ENCODE peak calls at places on chromosome 6, in nine cellular contexts. I is adrenal gland; W is fibroblast of lung; B is MV-4-11; Y is NCI-H1092; K is T-helper 1 cell; S is activated T-helper 1 cell treated with anti-CD3 and anti-CD28 coated beads, Interleukin-2, amount 50 U/mL, for 16 hours; T is NCI-H510A treated with DMSO at 0.1 percent for 48 hours; Q is fibroblast of mammary gland. H is an unnamed sample.

GRCh38 chr6:109318328-109318876 is 63.9 kb downstream of the CD164 start:
- DNase-seq in I (no peak), W (no peak), B (no peak), Y (peak), K (no peak), S (no peak), T (no peak), Q (no peak), H (no peak)

GRCh38 chr6:114421219-114421618 is 78.4 kb upstream of the HS3ST5 start:
- DNase-seq in I (no peak), W (no peak), B (no peak), Y (no peak), K (no peak), S (no peak), T (no peak), Q (no peak), H (no peak)

GRCh38 chr6:39821014-39821738 is 29.0 kb downstream of the DAAM2 start:
- DNase-seq in I (no peak), W (no peak), B (no peak), Y (no peak), K (no peak), S (no peak), T (no peak), Q (peak), H (no peak)

GRCh38 chr6:79215233-79215824 is 19.2 kb downstream of the HMGN3 start:
- DNase-seq in I (peak), W (peak), B (no peak), Y (no peak), K (no peak), S (no peak), T (no peak), Q (no peak), H (no peak)

GRCh38 chr6:150334790-150335783 is 33.7 kb upstream of the IYD start:
- DNase-seq in I (peak), W (peak), B (peak), Y (no peak), K (no peak), S (no peak), T (no peak), Q (peak), H (peak)

GRCh38 chr6:85464260-85464644 is 14.4 kb downstream of the NT5E start:
- DNase-seq in I (peak), W (peak), B (peak), Y (no peak), K (no peak), S (no peak), T (no peak), Q (peak), H (no peak)

GRCh38 chr6:48957781-48958180 is 505.3 kb downstream of the MMUT start:
- DNase-seq in I (no peak), W (no peak), B (no peak), Y (no peak), K (no peak), S (no peak), T (no peak), Q (peak), H (no peak)

GRCh38 chr6:159473844-159474243 is 219.2 kb downstream of the SOD2 start:
- DNase-seq in I (no peak), W (peak), B (no peak), Y (no peak), K (no peak), S (no peak), T (no peak), Q (peak), H (no peak)

GRCh38 chr6:144467153-144467762 is 182.1 kb downstream of the UTRN start:
- DNase-seq in I (no peak), W (no peak), B (no peak), Y (no peak), K (no peak), S (no peak), T (no peak), Q (no peak), H (no peak)

GRCh38 chr6:44512868-44513641 is 125.5 kb downstream of the CDC5L start:
- DNase-seq in I (no peak), W (peak), B (no peak), Y (no peak), K (no peak), S (no peak), T (no peak), Q (peak), H (no peak)

GRCh38 chr6:43736211-43736786 is 33.7 kb upstream of the VEGFA start:
- DNase-seq in I (peak), W (no peak), B (no peak), Y (no peak), K (no peak), S (no peak), T (no peak), Q (no peak), H (no peak)

GRCh38 chr6:105810105-105810921 is 275.8 kb upstream of the PRDM1 start:
- DNase-seq in I (peak), W (peak), B (peak), Y (no peak), K (no peak), S (no peak), T (no peak), Q (peak), H (no peak)

GRCh38 chr6:89270951-89271721 is 44.0 kb downstream of the GABRR2 start:
- DNase-seq in I (no peak), W (no peak), B (peak), Y (no peak), K (no peak), S (no peak), T (no peak), Q (no peak), H (no peak)

GRCh38 chr6:107198631-107199416 is 83.5 kb upstream of the BEND3 start:
- DNase-seq in I (no peak), W (no peak), B (no peak), Y (no peak), K (no peak), S (no peak), T (no peak), Q (no peak), H (no peak)

GRCh38 chr6:33620158-33620583 is 951 bp upstream of the ITPR3 start:
- DNase-seq in I (peak), W (peak), B (no peak), Y (no peak), K (peak), S (no peak), T (peak), Q (no peak), H (peak)

GRCh38 chr6:69729870-69730449 is 66.8 kb downstream of the LMBRD1 start:
- DNase-seq in I (no peak), W (no peak), B (no peak), Y (no peak), K (no peak), S (no peak), T (peak), Q (peak), H (no peak)

GRCh38 chr6:143594647-143595046 is 83.1 kb upstream of the PHACTR2 start:
- DNase-seq in I (peak), W (peak), B (no peak), Y (no peak), K (no peak), S (no peak), T (no peak), Q (peak), H (no peak)

GRCh38 chr6:20693466-20694063 is 159.3 kb downstream of the CDKAL1 start:
- DNase-seq in I (no peak), W (peak), B (peak), Y (no peak), K (no peak), S (no peak), T (no peak), Q (peak), H (no peak)

GRCh38 chr6:43913388-43914271 is 143.6 kb downstream of the VEGFA start:
- DNase-seq in I (no peak), W (peak), B (no peak), Y (no peak), K (no peak), S (no peak), T (no peak), Q (peak), H (no peak)

GRCh38 chr6:98946877-98947410 is 802 bp downstream of the FBXL4 start:
- DNase-seq in I (no peak), W (peak), B (no peak), Y (peak), K (peak), S (peak), T (peak), Q (peak), H (peak)

GRCh38 chr6:134026597-134026996 is 25.8 kb downstream of the SLC2A12 start:
- DNase-seq in I (no peak), W (peak), B (no peak), Y (no peak), K (no peak), S (no peak), T (no peak), Q (peak), H (no peak)

GRCh38 chr6:165799736-165800135 is 136.7 kb upstream of the PDE10A start:
- DNase-seq in I (no peak), W (no peak), B (no peak), Y (no peak), K (no peak), S (no peak), T (no peak), Q (peak), H (no peak)

GRCh38 chr6:168128006-168128630 is 49.1 kb upstream of the FRMD1 start:
- DNase-seq in I (no peak), W (no peak), B (no peak), Y (no peak), K (no peak), S (no peak), T (no peak), Q (no peak), H (no peak)

GRCh38 chr6:48426636-48427035 is 315.6 kb upstream of the PTCHD4 start:
- DNase-seq in I (no peak), W (peak), B (peak), Y (no peak), K (no peak), S (no peak), T (no peak), Q (peak), H (no peak)

GRCh38 chr6:7505196-7505699 is 36.2 kb upstream of the DSP start:
- DNase-seq in I (peak), W (peak), B (peak), Y (no peak), K (no peak), S (no peak), T (peak), Q (peak), H (no peak)

GRCh38 chr6:106792536-106793236 is 163.3 kb downstream of the QRSL1 start:
- DNase-seq in I (no peak), W (no peak), B (no peak), Y (no peak), K (no peak), S (no peak), T (no peak), Q (no peak), H (no peak)

GRCh38 chr6:49541210-49541724 is 9.2 kb upstream of the C6orf141 start:
- DNase-seq in I (no peak), W (peak), B (no peak), Y (no peak), K (no peak), S (no peak), T (peak), Q (peak), H (no peak)

GRCh38 chr6:147738516-147739187 is 230.2 kb downstream of the SAMD5 start:
- DNase-seq in I (no peak), W (peak), B (no peak), Y (no peak), K (no peak), S (no peak), T (no peak), Q (peak), H (no peak)

GRCh38 chr6:70706491-70707123 is 38.9 kb downstream of the SMAP1 start:
- DNase-seq in I (no peak), W (peak), B (peak), Y (peak), K (no peak), S (no peak), T (peak), Q (peak), H (peak)

GRCh38 chr6:25302677-25303128 is 23.5 kb downstream of the CARMIL1 start:
- DNase-seq in I (no peak), W (peak), B (peak), Y (peak), K (no peak), S (no peak), T (peak), Q (peak), H (no peak)

GRCh38 chr6:32070814-32071466 is 32.7 kb downstream of the CYP21A2 start:
- DNase-seq in I (no peak), W (no peak), B (no peak), Y (no peak), K (no peak), S (no peak), T (no peak), Q (no peak), H (no peak)

GRCh38 chr6:34386316-34387137 is 5.9 kb downstream of the NUDT3 start:
- DNase-seq in I (no peak), W (peak), B (peak), Y (no peak), K (no peak), S (no peak), T (no peak), Q (peak), H (no peak)

GRCh38 chr6:93678841-93679454 is 259.6 kb upstream of the EPHA7 start:
- DNase-seq in I (no peak), W (peak), B (no peak), Y (no peak), K (no peak), S (no peak), T (no peak), Q (no peak), H (no peak)

GRCh38 chr6:113805167-113805835 is 51.8 kb upstream of the MARCKS start:
- DNase-seq in I (no peak), W (no peak), B (peak), Y (no peak), K (no peak), S (no peak), T (no peak), Q (no peak), H (no peak)

GRCh38 chr6:33579828-33580714 is at the start of gene BAK1:
- DNase-seq in I (peak), W (peak), B (peak), Y (peak), K (peak), S (peak), T (peak), Q (peak), H (peak)

H was measured in effector memory CD8-positive, alpha-beta T cell.